ENCODE peak calls at places on chromosomes 12 and 14, in eight cellular contexts. One of them, this sample, is unnamed.

GRCh38 chr12:80045594-80045993 is 53.7 kb upstream of the OTOGL start:
- DNase-seq in stimulated activated CD4-positive, alpha-beta T cell treated with anti-CD3 and anti-CD28 coated beads, Interleukin-2, amount 100 ng/mL, for 24 hours: no peak
- DNase-seq in left ventricle myocardium inferior: no peak
- DNase-seq in activated T-helper 1 cell treated with Interleukin-2 at 50 U/mL for 16 hours: no peak
- DNase-seq in GM20000: no peak
- DNase-seq in Ammon's horn: no peak
- DNase-seq in GM12865: no peak
- DNase-seq in ascending aorta: no peak
- DNase-seq in this sample: peak

GRCh38 chr12:81022531-81022930 is 55.3 kb upstream of the ACSS3 start:
- DNase-seq in GM20000: no peak
- DNase-seq in GM12865: no peak
- DNase-seq in ascending aorta: no peak
- DNase-seq in left ventricle myocardium inferior: no peak
- DNase-seq in stimulated activated CD4-positive, alpha-beta T cell treated with anti-CD3 and anti-CD28 coated beads, Interleukin-2, amount 100 ng/mL, for 24 hours: no peak
- DNase-seq in Ammon's horn: no peak
- DNase-seq in activated T-helper 1 cell treated with Interleukin-2 at 50 U/mL for 16 hours: no peak
- DNase-seq in this sample: no peak

GRCh38 chr14:100776681-100777365 is 49.1 kb upstream of the MEG3 start:
- DNase-seq in GM12865: no peak
- DNase-seq in ascending aorta: no peak
- DNase-seq in Ammon's horn: no peak
- DNase-seq in GM20000: peak
- DNase-seq in activated T-helper 1 cell treated with Interleukin-2 at 50 U/mL for 16 hours: no peak
- DNase-seq in left ventricle myocardium inferior: no peak
- DNase-seq in stimulated activated CD4-positive, alpha-beta T cell treated with anti-CD3 and anti-CD28 coated beads, Interleukin-2, amount 100 ng/mL, for 24 hours: no peak
- DNase-seq in this sample: no peak

GRCh38 chr12:22380029-22380428 is 45.5 kb upstream of the ST8SIA1 start:
- DNase-seq in stimulated activated CD4-positive, alpha-beta T cell treated with anti-CD3 and anti-CD28 coated beads, Interleukin-2, amount 100 ng/mL, for 24 hours: no peak
- DNase-seq in GM20000: no peak
- DNase-seq in Ammon's horn: no peak
- DNase-seq in ascending aorta: no peak
- DNase-seq in activated T-helper 1 cell treated with Interleukin-2 at 50 U/mL for 16 hours: no peak
- DNase-seq in GM12865: no peak
- DNase-seq in left ventricle myocardium inferior: no peak
- DNase-seq in this sample: no peak

GRCh38 chr12:13152281-13152680 is 44.2 kb upstream of the EMP1 start:
- DNase-seq in GM12865: no peak
- DNase-seq in stimulated activated CD4-positive, alpha-beta T cell treated with anti-CD3 and anti-CD28 coated beads, Interleukin-2, amount 100 ng/mL, for 24 hours: no peak
- DNase-seq in Ammon's horn: no peak
- DNase-seq in GM20000: no peak
- DNase-seq in activated T-helper 1 cell treated with Interleukin-2 at 50 U/mL for 16 hours: no peak
- DNase-seq in ascending aorta: no peak
- DNase-seq in left ventricle myocardium inferior: peak
- DNase-seq in this sample: no peak

GRCh38 chr12:114015851-114016250 is 49.7 kb upstream of the RBM19 start:
- DNase-seq in stimulated activated CD4-positive, alpha-beta T cell treated with anti-CD3 and anti-CD28 coated beads, Interleukin-2, amount 100 ng/mL, for 24 hours: no peak
- DNase-seq in left ventricle myocardium inferior: no peak
- DNase-seq in GM20000: no peak
- DNase-seq in activated T-helper 1 cell treated with Interleukin-2 at 50 U/mL for 16 hours: no peak
- DNase-seq in Ammon's horn: no peak
- DNase-seq in ascending aorta: no peak
- DNase-seq in GM12865: no peak
- DNase-seq in this sample: no peak

GRCh38 chr12:117212563-117213190 is 22.4 kb upstream of the FBXO21 start:
- DNase-seq in GM20000: peak
- DNase-seq in Ammon's horn: peak
- DNase-seq in stimulated activated CD4-positive, alpha-beta T cell treated with anti-CD3 and anti-CD28 coated beads, Interleukin-2, amount 100 ng/mL, for 24 hours: peak
- DNase-seq in ascending aorta: no peak
- DNase-seq in left ventricle myocardium inferior: peak
- DNase-seq in GM12865: peak
- DNase-seq in activated T-helper 1 cell treated with Interleukin-2 at 50 U/mL for 16 hours: peak
- DNase-seq in this sample: peak

GRCh38 chr12:121983546-121984205 is 38.0 kb upstream of the BCL7A start:
- DNase-seq in activated T-helper 1 cell treated with Interleukin-2 at 50 U/mL for 16 hours: no peak
- DNase-seq in left ventricle myocardium inferior: no peak
- DNase-seq in ascending aorta: no peak
- DNase-seq in Ammon's horn: no peak
- DNase-seq in GM20000: no peak
- DNase-seq in GM12865: no peak
- DNase-seq in stimulated activated CD4-positive, alpha-beta T cell treated with anti-CD3 and anti-CD28 coated beads, Interleukin-2, amount 100 ng/mL, for 24 hours: no peak
- DNase-seq in this sample: no peak

GRCh38 chr12:22083167-22083566 is 37.1 kb downstream of the CMAS start:
- DNase-seq in ascending aorta: no peak
- DNase-seq in Ammon's horn: peak
- DNase-seq in activated T-helper 1 cell treated with Interleukin-2 at 50 U/mL for 16 hours: no peak
- DNase-seq in GM20000: peak
- DNase-seq in GM12865: peak
- DNase-seq in left ventricle myocardium inferior: no peak
- DNase-seq in stimulated activated CD4-positive, alpha-beta T cell treated with anti-CD3 and anti-CD28 coated beads, Interleukin-2, amount 100 ng/mL, for 24 hours: peak
- DNase-seq in this sample: peak

GRCh38 chr12:128798543-128799341 is 25.0 kb downstream of the SLC15A4 start:
- DNase-seq in activated T-helper 1 cell treated with Interleukin-2 at 50 U/mL for 16 hours: no peak
- DNase-seq in ascending aorta: no peak
- DNase-seq in stimulated activated CD4-positive, alpha-beta T cell treated with anti-CD3 and anti-CD28 coated beads, Interleukin-2, amount 100 ng/mL, for 24 hours: no peak
- DNase-seq in Ammon's horn: no peak
- DNase-seq in GM20000: peak
- DNase-seq in GM12865: peak
- DNase-seq in left ventricle myocardium inferior: no peak
- DNase-seq in this sample: no peak

GRCh38 chr12:47967461-47968430 is 4.3 kb downstream of the TMEM106C start:
- DNase-seq in activated T-helper 1 cell treated with Interleukin-2 at 50 U/mL for 16 hours: no peak
- DNase-seq in GM20000: no peak
- DNase-seq in left ventricle myocardium inferior: no peak
- DNase-seq in GM12865: no peak
- DNase-seq in stimulated activated CD4-positive, alpha-beta T cell treated with anti-CD3 and anti-CD28 coated beads, Interleukin-2, amount 100 ng/mL, for 24 hours: no peak
- DNase-seq in Ammon's horn: no peak
- DNase-seq in ascending aorta: no peak
- DNase-seq in this sample: no peak

GRCh38 chr12:109738209-109738608 is 24.6 kb downstream of the FAM222A start:
- DNase-seq in activated T-helper 1 cell treated with Interleukin-2 at 50 U/mL for 16 hours: no peak
- DNase-seq in GM12865: no peak
- DNase-seq in stimulated activated CD4-positive, alpha-beta T cell treated with anti-CD3 and anti-CD28 coated beads, Interleukin-2, amount 100 ng/mL, for 24 hours: no peak
- DNase-seq in GM20000: no peak
- DNase-seq in ascending aorta: no peak
- DNase-seq in left ventricle myocardium inferior: no peak
- DNase-seq in Ammon's horn: no peak
- DNase-seq in this sample: peak

GRCh38 chr12:2375871-2376270 is 323.1 kb downstream of the CACNA1C start:
- DNase-seq in stimulated activated CD4-positive, alpha-beta T cell treated with anti-CD3 and anti-CD28 coated beads, Interleukin-2, amount 100 ng/mL, for 24 hours: no peak
- DNase-seq in left ventricle myocardium inferior: no peak
- DNase-seq in GM12865: no peak
- DNase-seq in activated T-helper 1 cell treated with Interleukin-2 at 50 U/mL for 16 hours: no peak
- DNase-seq in ascending aorta: no peak
- DNase-seq in GM20000: no peak
- DNase-seq in Ammon's horn: no peak
- DNase-seq in this sample: no peak

GRCh38 chr14:74302160-74302628 is 540 bp downstream of the ABCD4 start:
- DNase-seq in activated T-helper 1 cell treated with Interleukin-2 at 50 U/mL for 16 hours: no peak
- DNase-seq in ascending aorta: no peak
- DNase-seq in GM20000: peak
- DNase-seq in left ventricle myocardium inferior: no peak
- DNase-seq in stimulated activated CD4-positive, alpha-beta T cell treated with anti-CD3 and anti-CD28 coated beads, Interleukin-2, amount 100 ng/mL, for 24 hours: no peak
- DNase-seq in GM12865: peak
- DNase-seq in Ammon's horn: peak
- DNase-seq in this sample: peak